ENCODE peak calls at places on chromosomes 4 and X, in six cellular contexts. One of them, this sample, is unnamed.

GRCh38 chr4:794911-795725 is 30.8 kb downstream of the CPLX1 start:
- DNase-seq in GM03348: no peak
- DNase-seq in RWPE1: no peak
- DNase-seq in CD4-positive, alpha-beta memory T cell: no peak
- DNase-seq in activated CD4-positive, alpha-beta T cell treated with anti-CD3 and anti-CD28 coated beads for 4 hours: no peak
- DNase-seq in GM23248: peak
- DNase-seq in this sample: no peak

GRCh38 chrX:134753185-134754008 is 95.1 kb upstream of the PLAC1 start:
- DNase-seq in GM03348: peak
- DNase-seq in RWPE1: peak
- DNase-seq in CD4-positive, alpha-beta memory T cell: no peak
- DNase-seq in activated CD4-positive, alpha-beta T cell treated with anti-CD3 and anti-CD28 coated beads for 4 hours: no peak
- DNase-seq in GM23248: peak
- DNase-seq in this sample: no peak

GRCh38 chr4:164856396-164856795 is 20.6 kb upstream of the APELA start:
- DNase-seq in GM03348: no peak
- DNase-seq in RWPE1: no peak
- DNase-seq in CD4-positive, alpha-beta memory T cell: no peak
- DNase-seq in activated CD4-positive, alpha-beta T cell treated with anti-CD3 and anti-CD28 coated beads for 4 hours: no peak
- DNase-seq in GM23248: no peak
- DNase-seq in this sample: no peak

GRCh38 chr4:61064636-61065035 is 135.5 kb upstream of the ADGRL3 start:
- DNase-seq in GM03348: no peak
- DNase-seq in RWPE1: no peak
- DNase-seq in CD4-positive, alpha-beta memory T cell: no peak
- DNase-seq in activated CD4-positive, alpha-beta T cell treated with anti-CD3 and anti-CD28 coated beads for 4 hours: no peak
- DNase-seq in GM23248: no peak
- DNase-seq in this sample: no peak

GRCh38 chr4:152591361-152591760 is 55.5 kb upstream of the FBXW7 start:
- DNase-seq in GM03348: peak
- DNase-seq in RWPE1: no peak
- DNase-seq in CD4-positive, alpha-beta memory T cell: no peak
- DNase-seq in activated CD4-positive, alpha-beta T cell treated with anti-CD3 and anti-CD28 coated beads for 4 hours: no peak
- DNase-seq in GM23248: peak
- DNase-seq in this sample: peak

GRCh38 chrX:97766496-97767095 is 882.9 kb downstream of the RPA4 start:
- DNase-seq in GM03348: no peak
- DNase-seq in RWPE1: no peak
- DNase-seq in CD4-positive, alpha-beta memory T cell: no peak
- DNase-seq in activated CD4-positive, alpha-beta T cell treated with anti-CD3 and anti-CD28 coated beads for 4 hours: no peak
- DNase-seq in GM23248: no peak
- DNase-seq in this sample: no peak

GRCh38 chr4:46329118-46329976 is 60.6 kb downstream of the GABRA2 start:
- DNase-seq in GM03348: no peak
- DNase-seq in RWPE1: peak
- DNase-seq in CD4-positive, alpha-beta memory T cell: no peak
- DNase-seq in activated CD4-positive, alpha-beta T cell treated with anti-CD3 and anti-CD28 coated beads for 4 hours: no peak
- DNase-seq in GM23248: peak
- DNase-seq in this sample: no peak

GRCh38 chrX:148979786-148980185 is 479.4 kb downstream of the AFF2 start:
- DNase-seq in GM03348: no peak
- DNase-seq in RWPE1: no peak
- DNase-seq in CD4-positive, alpha-beta memory T cell: no peak
- DNase-seq in activated CD4-positive, alpha-beta T cell treated with anti-CD3 and anti-CD28 coated beads for 4 hours: no peak
- DNase-seq in GM23248: no peak
- DNase-seq in this sample: no peak

GRCh38 chr4:159867673-159868072 is 764.8 kb downstream of the RAPGEF2 start:
- DNase-seq in GM03348: no peak
- DNase-seq in RWPE1: no peak
- DNase-seq in CD4-positive, alpha-beta memory T cell: no peak
- DNase-seq in activated CD4-positive, alpha-beta T cell treated with anti-CD3 and anti-CD28 coated beads for 4 hours: no peak
- DNase-seq in GM23248: no peak
- DNase-seq in this sample: no peak

GRCh38 chr4:75048208-75048879 is 115.4 kb downstream of the PARM1 start:
- DNase-seq in GM03348: no peak
- DNase-seq in RWPE1: no peak
- DNase-seq in CD4-positive, alpha-beta memory T cell: no peak
- DNase-seq in activated CD4-positive, alpha-beta T cell treated with anti-CD3 and anti-CD28 coated beads for 4 hours: no peak
- DNase-seq in GM23248: no peak
- DNase-seq in this sample: no peak

GRCh38 chr4:167321299-167321698 is 87.0 kb upstream of the SPOCK3 start:
- DNase-seq in GM03348: no peak
- DNase-seq in RWPE1: no peak
- DNase-seq in CD4-positive, alpha-beta memory T cell: no peak
- DNase-seq in activated CD4-positive, alpha-beta T cell treated with anti-CD3 and anti-CD28 coated beads for 4 hours: no peak
- DNase-seq in GM23248: no peak
- DNase-seq in this sample: no peak

GRCh38 chr4:168856312-168856711 is 153.7 kb downstream of the CBR4 start:
- DNase-seq in GM03348: no peak
- DNase-seq in RWPE1: no peak
- DNase-seq in CD4-positive, alpha-beta memory T cell: no peak
- DNase-seq in activated CD4-positive, alpha-beta T cell treated with anti-CD3 and anti-CD28 coated beads for 4 hours: no peak
- DNase-seq in GM23248: peak
- DNase-seq in this sample: no peak

GRCh38 chrX:13078739-13079444 is 34.5 kb upstream of the FAM9C start:
- DNase-seq in GM03348: peak
- DNase-seq in RWPE1: no peak
- DNase-seq in CD4-positive, alpha-beta memory T cell: no peak
- DNase-seq in activated CD4-positive, alpha-beta T cell treated with anti-CD3 and anti-CD28 coated beads for 4 hours: no peak
- DNase-seq in GM23248: peak
- DNase-seq in this sample: no peak

GRCh38 chrX:133325422-133325821 is 89.9 kb downstream of the GPC4 start:
- DNase-seq in GM03348: no peak
- DNase-seq in RWPE1: no peak
- DNase-seq in CD4-positive, alpha-beta memory T cell: no peak
- DNase-seq in activated CD4-positive, alpha-beta T cell treated with anti-CD3 and anti-CD28 coated beads for 4 hours: no peak
- DNase-seq in GM23248: no peak
- DNase-seq in this sample: no peak

GRCh38 chr4:26297219-26297618 is 23.6 kb upstream of the RBPJ start:
- DNase-seq in GM03348: no peak
- DNase-seq in RWPE1: no peak
- DNase-seq in CD4-positive, alpha-beta memory T cell: no peak
- DNase-seq in activated CD4-positive, alpha-beta T cell treated with anti-CD3 and anti-CD28 coated beads for 4 hours: no peak
- DNase-seq in GM23248: no peak
- DNase-seq in this sample: no peak

GRCh38 chrX:38803609-38804480 is 2.6 kb downstream of the MID1IP1 start:
- DNase-seq in GM03348: peak
- DNase-seq in RWPE1: peak
- DNase-seq in CD4-positive, alpha-beta memory T cell: peak
- DNase-seq in activated CD4-positive, alpha-beta T cell treated with anti-CD3 and anti-CD28 coated beads for 4 hours: peak
- DNase-seq in GM23248: peak
- DNase-seq in this sample: peak

GRCh38 chr4:106421441-106422296 is 53.1 kb upstream of the GIMD1 start:
- DNase-seq in GM03348: peak
- DNase-seq in RWPE1: peak
- DNase-seq in CD4-positive, alpha-beta memory T cell: no peak
- DNase-seq in activated CD4-positive, alpha-beta T cell treated with anti-CD3 and anti-CD28 coated beads for 4 hours: no peak
- DNase-seq in GM23248: peak
- DNase-seq in this sample: no peak

GRCh38 chr4:109275346-109275745 is 27.1 kb downstream of the COL25A1 start:
- DNase-seq in GM03348: no peak
- DNase-seq in RWPE1: no peak
- DNase-seq in CD4-positive, alpha-beta memory T cell: no peak
- DNase-seq in activated CD4-positive, alpha-beta T cell treated with anti-CD3 and anti-CD28 coated beads for 4 hours: no peak
- DNase-seq in GM23248: no peak
- DNase-seq in this sample: no peak

GRCh38 chrX:72381439-72382198 is 75.9 kb upstream of the CITED1 start:
- DNase-seq in GM03348: no peak
- DNase-seq in RWPE1: no peak
- DNase-seq in CD4-positive, alpha-beta memory T cell: no peak
- DNase-seq in activated CD4-positive, alpha-beta T cell treated with anti-CD3 and anti-CD28 coated beads for 4 hours: no peak
- DNase-seq in GM23248: no peak
- DNase-seq in this sample: no peak

GRCh38 chrX:17817242-17817641 is 43.9 kb downstream of the RAI2 start:
- DNase-seq in GM03348: no peak
- DNase-seq in RWPE1: no peak
- DNase-seq in CD4-positive, alpha-beta memory T cell: no peak
- DNase-seq in activated CD4-positive, alpha-beta T cell treated with anti-CD3 and anti-CD28 coated beads for 4 hours: no peak
- DNase-seq in GM23248: peak
- DNase-seq in this sample: no peak

GRCh38 chr4:169024762-169025161 is 14.7 kb upstream of the CBR4 start:
- DNase-seq in GM03348: peak
- DNase-seq in RWPE1: peak
- DNase-seq in CD4-positive, alpha-beta memory T cell: no peak
- DNase-seq in activated CD4-positive, alpha-beta T cell treated with anti-CD3 and anti-CD28 coated beads for 4 hours: no peak
- DNase-seq in GM23248: peak
- DNase-seq in this sample: no peak

GRCh38 chrX:57655065-57655464 is 25.0 kb downstream of the NLRP2B start:
- DNase-seq in GM03348: no peak
- DNase-seq in RWPE1: no peak
- DNase-seq in CD4-positive, alpha-beta memory T cell: no peak
- DNase-seq in activated CD4-positive, alpha-beta T cell treated with anti-CD3 and anti-CD28 coated beads for 4 hours: no peak
- DNase-seq in GM23248: no peak
- DNase-seq in this sample: no peak

GRCh38 chr4:78612398-78613005 is 60.9 kb downstream of the ANXA3 start:
- DNase-seq in GM03348: peak
- DNase-seq in RWPE1: peak
- DNase-seq in CD4-positive, alpha-beta memory T cell: no peak
- DNase-seq in activated CD4-positive, alpha-beta T cell treated with anti-CD3 and anti-CD28 coated beads for 4 hours: peak
- DNase-seq in GM23248: peak
- DNase-seq in this sample: no peak

GRCh38 chr4:74318270-74318669 is 10.0 kb downstream of the EPGN start:
- DNase-seq in GM03348: no peak
- DNase-seq in RWPE1: no peak
- DNase-seq in CD4-positive, alpha-beta memory T cell: no peak
- DNase-seq in activated CD4-positive, alpha-beta T cell treated with anti-CD3 and anti-CD28 coated beads for 4 hours: no peak
- DNase-seq in GM23248: no peak
- DNase-seq in this sample: no peak

This sample was measured in activated T-helper 2 cell treated with anti-CD3 and anti-CD28 coated beads, Interferon-gamma antibody, Interleukin-2, Interleukin-4, amounts not matched to agents 10 μg/mL and 5 μg/mL and 100 μg/mL, durations not matched to agents 14 hours and 24 hours and 36 hours.